ENCODE peak calls at places on chromosomes 2 and 18, in seven cellular contexts. H is psoas muscle, P is left ventricle myocardium inferior, I is head of caudate nucleus, C is fibroblast of mammary gland, T is Caki2, L is endodermal cell. W is an unnamed sample.

GRCh38 chr2:10467401-10467800 is 19.3 kb upstream of the ODC1 start:
- DNase-seq in H (no peak), P (no peak), I (no peak), C (no peak), T (no peak), L (no peak), W (no peak)

GRCh38 chr18:58276640-58277456 is 232.8 kb downstream of the NEDD4L start:
- DNase-seq in H (no peak), P (no peak), I (no peak), C (no peak), T (no peak), L (no peak), W (no peak)

GRCh38 chr2:27078267-27079194 is at the start of gene EMILIN1:
- DNase-seq in H (peak), P (peak), I (peak), C (peak), T (no peak), L (peak), W (no peak)

GRCh38 chr2:162477011-162477410 is 133.1 kb downstream of the GCA start:
- DNase-seq in H (no peak), P (no peak), I (peak), C (no peak), T (no peak), L (no peak), W (no peak)

GRCh38 chr2:223082701-223083100 is 30.7 kb downstream of the KCNE4 start:
- DNase-seq in H (no peak), P (no peak), I (no peak), C (peak), T (no peak), L (no peak), W (no peak)

GRCh38 chr2:112529751-112530150 is 12.5 kb upstream of the POLR1B start:
- DNase-seq in H (no peak), P (no peak), I (peak), C (no peak), T (no peak), L (no peak), W (no peak)

GRCh38 chr18:24764766-24765165 is 304.3 kb downstream of the HRH4 start:
- DNase-seq in H (no peak), P (no peak), I (no peak), C (peak), T (no peak), L (no peak), W (no peak)

GRCh38 chr2:239952251-239952650 is 72.9 kb downstream of the NDUFA10 start:
- DNase-seq in H (peak), P (peak), I (no peak), C (no peak), T (no peak), L (no peak), W (no peak)

GRCh38 chr2:11405599-11406491 is 60.1 kb downstream of the E2F6 start:
- DNase-seq in H (no peak), P (no peak), I (no peak), C (no peak), T (no peak), L (no peak), W (no peak)

GRCh38 chr18:50057009-50057408 is 137.9 kb downstream of the MYO5B start:
- DNase-seq in H (no peak), P (no peak), I (no peak), C (no peak), T (no peak), L (no peak), W (no peak)

GRCh38 chr2:54386993-54387590 is 69.0 kb upstream of the SPTBN1 start:
- DNase-seq in H (peak), P (peak), I (no peak), C (peak), T (no peak), L (no peak), W (no peak)

GRCh38 chr2:96142217-96143113 is 2.8 kb downstream of the DUSP2 start:
- DNase-seq in H (peak), P (no peak), I (no peak), C (no peak), T (no peak), L (peak), W (peak)

GRCh38 chr18:3593381-3593903 is 143.5 kb downstream of the TGIF1 start:
- DNase-seq in H (no peak), P (no peak), I (peak), C (peak), T (peak), L (peak), W (no peak)

GRCh38 chr2:223383315-223383714 is 218.8 kb downstream of the SCG2 start:
- DNase-seq in H (no peak), P (no peak), I (no peak), C (peak), T (no peak), L (no peak), W (no peak)

GRCh38 chr18:41371718-41372117 is 583.3 kb upstream of the PIK3C3 start:
- DNase-seq in H (no peak), P (no peak), I (no peak), C (no peak), T (no peak), L (no peak), W (no peak)

GRCh38 chr18:48939368-48940097 is 11.2 kb downstream of the SMAD7 start:
- DNase-seq in H (no peak), P (peak), I (no peak), C (no peak), T (no peak), L (no peak), W (no peak)

GRCh38 chr2:175003875-175004729 is 1.1 kb downstream of the CHN1 start:
- DNase-seq in H (no peak), P (no peak), I (no peak), C (no peak), T (peak), L (peak), W (no peak)

GRCh38 chr2:240523451-240524281 is 34.1 kb downstream of the ANKMY1 start:
- DNase-seq in H (no peak), P (no peak), I (no peak), C (no peak), T (no peak), L (peak), W (no peak)

GRCh38 chr18:77112161-77112801 is 20.3 kb downstream of the MBP start:
- DNase-seq in H (peak), P (no peak), I (no peak), C (peak), T (no peak), L (peak), W (no peak)

GRCh38 chr2:215950009-215950408 is 63.3 kb downstream of the MREG start:
- DNase-seq in H (no peak), P (no peak), I (peak), C (peak), T (peak), L (no peak), W (no peak)

GRCh38 chr2:25582079-25582830 is 91.1 kb downstream of the DTNB start:
- DNase-seq in H (no peak), P (no peak), I (no peak), C (no peak), T (no peak), L (no peak), W (no peak)

GRCh38 chr2:46503686-46504085 is 24.3 kb downstream of the TMEM247 start:
- DNase-seq in H (no peak), P (no peak), I (no peak), C (no peak), T (no peak), L (no peak), W (no peak)

GRCh38 chr18:57353940-57354461 is 1.6 kb downstream of the ST8SIA3 start:
- DNase-seq in H (peak), P (peak), I (peak), C (peak), T (peak), L (peak), W (peak)

GRCh38 chr2:2234398-2234797 is 96.7 kb downstream of the MYT1L start:
- DNase-seq in H (no peak), P (no peak), I (no peak), C (no peak), T (no peak), L (no peak), W (no peak)

GRCh38 chr2:236889081-236889780 is 196.5 kb upstream of the COPS8 start:
- DNase-seq in H (no peak), P (no peak), I (no peak), C (no peak), T (no peak), L (no peak), W (no peak)

GRCh38 chr2:70549962-70550361 is 3.7 kb downstream of the TGFA start:
- DNase-seq in H (no peak), P (no peak), I (no peak), C (no peak), T (no peak), L (no peak), W (no peak)

GRCh38 chr18:58605027-58606020 is 23.6 kb downstream of the ALPK2 start:
- DNase-seq in H (no peak), P (no peak), I (no peak), C (peak), T (peak), L (peak), W (peak)

GRCh38 chr2:137912358-137912757 is 51.9 kb upstream of the HNMT start:
- DNase-seq in H (no peak), P (no peak), I (no peak), C (no peak), T (no peak), L (no peak), W (no peak)

GRCh38 chr2:70087703-70088507 is 628 bp downstream of the PCBP1 start:
- DNase-seq in H (peak), P (peak), I (peak), C (peak), T (peak), L (peak), W (peak)

GRCh38 chr2:229412686-229413085 is 141.6 kb upstream of the PID1 start:
- DNase-seq in H (no peak), P (no peak), I (no peak), C (peak), T (no peak), L (no peak), W (no peak)

GRCh38 chr2:240337028-240337427 is 98.4 kb upstream of the GPC1 start:
- DNase-seq in H (no peak), P (no peak), I (no peak), C (no peak), T (no peak), L (no peak), W (no peak)

GRCh38 chr2:85601771-85602475 is 575 bp downstream of the TMEM150A start:
- DNase-seq in H (peak), P (peak), I (peak), C (no peak), T (no peak), L (no peak), W (no peak)

GRCh38 chr2:28557389-28558119 is 61.7 kb downstream of the PLB1 start:
- DNase-seq in H (no peak), P (no peak), I (no peak), C (no peak), T (no peak), L (no peak), W (no peak)

GRCh38 chr18:10519366-10519765 is 6.5 kb upstream of the NAPG start:
- DNase-seq in H (no peak), P (no peak), I (no peak), C (peak), T (no peak), L (no peak), W (no peak)

GRCh38 chr2:151765760-151766159 is 31.5 kb upstream of the NEB start:
- DNase-seq in H (no peak), P (no peak), I (no peak), C (no peak), T (no peak), L (no peak), W (no peak)